ENCODE peak calls at places on chromosomes 13 and 19, in four cellular contexts. L is brain microvascular endothelial cell, C is kidney, P is heart right ventricle. G is an unnamed sample.

GRCh38 chr19:28700176-28700575 is 512.8 kb downstream of the UQCRFS1 start:
- DNase-seq in L (no peak), C (no peak), P (no peak), G (no peak)

GRCh38 chr19:18809149-18809978 is 18.3 kb upstream of the COMP start:
- DNase-seq in P (peak), L (peak), C (no peak), G (no peak)

GRCh38 chr19:14943601-14944000 is 2.3 kb downstream of the OR7C2 start:
- DNase-seq in P (no peak), C (no peak), L (no peak), G (no peak)

GRCh38 chr13:102587916-102588315 is 8.9 kb upstream of the TPP2 start:
- DNase-seq in P (no peak), L (no peak), C (no peak), G (no peak)

GRCh38 chr13:95356916-95357315 is 55.7 kb upstream of the ABCC4 start:
- DNase-seq in P (no peak), L (no peak), C (no peak), G (no peak)

GRCh38 chr19:16628984-16629691 is 1.1 kb upstream of the MED26 start:
- DNase-seq in L (peak), C (no peak), P (no peak), G (no peak)

GRCh38 chr13:25111557-25111956 is 15.6 kb downstream of the PABPC3 start:
- DNase-seq in L (peak), C (no peak), P (no peak), G (no peak)

GRCh38 chr13:79775830-79776229 is 294.9 kb downstream of the NDFIP2 start:
- DNase-seq in P (no peak), L (peak), C (no peak), G (no peak)

GRCh38 chr13:72437458-72437857 is 290.0 kb downstream of the MZT1 start:
- DNase-seq in L (peak), P (no peak), C (no peak), G (peak)

GRCh38 chr19:16262618-16263017 is 62.0 kb upstream of the KLF2 start:
- DNase-seq in L (peak), P (no peak), C (peak), G (no peak)

GRCh38 chr19:30174791-30175190 is 197.4 kb upstream of the ZNF536 start:
- DNase-seq in P (no peak), L (no peak), C (no peak), G (no peak)

GRCh38 chr13:73849292-73849691 is 284.9 kb downstream of the KLF12 start:
- DNase-seq in P (no peak), L (peak), C (no peak), G (no peak)

GRCh38 chr13:46799139-46799538 is 2.2 kb upstream of the ESD start:
- DNase-seq in P (no peak), C (no peak), L (no peak), G (no peak)

GRCh38 chr19:13044160-13044853 is 49.0 kb downstream of the NFIX start:
- DNase-seq in C (no peak), L (no peak), P (peak), G (peak)

GRCh38 chr19:56983148-56983547 is 136.6 kb upstream of the USP29 start:
- DNase-seq in P (no peak), L (no peak), C (no peak), G (peak)

GRCh38 chr13:100139822-100140221 is 50.9 kb downstream of the PCCA start:
- DNase-seq in P (no peak), C (no peak), L (no peak), G (no peak)
- H3K27ac ChIP-seq in P (no peak), C (no peak), L (no peak), G (no peak)

DNA sequence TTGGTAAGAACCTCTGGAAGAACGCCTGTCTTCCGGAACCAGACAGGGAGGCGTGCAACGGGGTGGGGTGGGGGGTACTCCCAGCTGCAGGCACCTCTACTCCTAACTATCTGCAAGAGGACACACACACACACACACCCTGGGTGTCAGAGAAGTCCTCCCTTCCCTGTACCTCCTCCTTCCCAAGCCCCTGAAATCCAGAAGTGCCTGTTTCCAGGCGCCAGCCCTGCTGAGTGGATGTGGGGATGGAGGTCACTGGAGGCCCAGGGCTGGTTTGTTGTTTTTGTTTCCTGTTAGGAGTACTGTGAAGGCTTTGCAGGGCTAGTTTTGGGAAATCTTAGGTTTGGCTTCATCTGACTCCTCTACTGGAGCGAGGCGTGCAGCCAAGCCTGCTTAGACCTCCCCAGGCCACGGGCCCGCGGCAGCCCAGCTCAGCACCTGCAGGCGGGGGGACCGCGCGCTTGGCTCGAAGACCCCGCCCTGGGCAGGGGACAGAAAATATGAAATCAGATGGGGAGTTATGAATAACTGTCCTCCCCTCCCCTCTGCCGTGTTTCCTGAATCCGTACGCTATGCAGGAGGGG is 36.4 kb downstream of the SOX1 start:
- DNase-seq in L (no peak), C (no peak), P (no peak), G (no peak)
- H3K27ac ChIP-seq in L (no peak), C (no peak), P (no peak), G (no peak)

DNA sequence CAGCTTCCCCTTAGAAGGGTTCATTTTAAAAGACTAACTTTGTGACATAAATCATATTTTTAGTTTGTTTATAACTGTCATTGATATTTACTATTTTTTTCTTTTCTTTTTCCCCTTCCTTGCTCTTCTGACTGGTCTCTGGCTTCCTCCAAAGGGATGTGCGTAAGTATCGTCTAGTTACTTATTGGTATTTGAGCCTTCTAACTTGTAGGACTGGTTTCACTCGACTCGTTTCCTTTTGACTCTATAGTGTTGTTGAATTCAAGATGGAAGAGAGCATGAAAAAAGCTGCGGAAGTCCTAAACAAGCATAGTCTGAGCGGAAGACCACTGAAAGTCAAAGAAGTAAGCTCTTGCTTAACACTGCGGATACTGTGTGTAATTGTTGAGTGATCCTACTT is 18.6 kb downstream of the HNRNPM start:
- DNase-seq in P (no peak), C (no peak), L (no peak), G (no peak)
- H3K27ac ChIP-seq in P (no peak), C (no peak), L (no peak), G (no peak)

GRCh38 chr13:23506821-23507210 is 63.4 kb upstream of the TNFRSF19 start:
- DNase-seq in C (no peak), L (peak), P (no peak), G (no peak)
- H3K27ac ChIP-seq in C (no peak), L (peak), P (peak), G (no peak)

DNA sequence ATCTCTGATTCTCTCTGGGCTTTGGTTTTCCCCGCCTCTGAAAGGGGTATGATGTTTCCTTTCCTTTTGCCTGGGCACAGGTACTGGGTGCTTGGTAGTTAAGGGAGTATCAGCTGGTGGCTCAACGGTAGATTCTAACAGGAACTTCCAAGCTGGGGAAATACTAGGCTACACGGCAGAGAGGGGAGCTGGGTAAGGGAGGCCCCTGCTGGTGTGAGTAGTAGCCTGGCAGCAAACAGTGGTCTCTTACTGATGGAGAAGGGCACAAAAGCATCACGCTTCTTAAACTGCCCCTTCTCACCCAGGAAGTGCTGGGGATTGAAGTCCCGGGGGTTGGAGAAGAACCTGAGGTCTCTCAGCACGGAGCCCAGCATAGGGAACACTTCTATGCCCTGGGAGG is 26.9 kb upstream of the CYP2A7 start:
- DNase-seq in L (no peak), P (no peak), C (no peak), G (no peak)
- H3K27ac ChIP-seq in L (no peak), P (no peak), C (no peak), G (no peak)